ENCODE peak calls at places on chromosomes 13 and 19, in seven cellular contexts. I, P, N, D, F, U and X are unnamed samples.

GRCh38 chr19:8569066-8569761 is 8.0 kb downstream of the MYO1F start:
- DNase-seq in F (peak), D (no peak), P (peak), U (peak), I (peak), N (peak), X (no peak)

GRCh38 chr19:10328558-10329429 is 4.5 kb downstream of the RAVER1 start:
- DNase-seq in I (no peak), U (no peak), P (no peak), N (no peak), F (no peak), D (no peak), X (no peak)

GRCh38 chr19:47756953-47757608 is 11.7 kb downstream of the NOP53 start:
- DNase-seq in N (no peak), F (no peak), I (no peak), U (no peak), D (no peak), P (no peak), X (no peak)

GRCh38 chr19:4878491-4878968 is 11.1 kb upstream of the PLIN3 start:
- DNase-seq in U (no peak), I (no peak), D (no peak), N (no peak), P (no peak), F (no peak), X (peak)

GRCh38 chr13:93635687-93636086 is 409.1 kb downstream of the GPC6 start:
- DNase-seq in U (peak), P (peak), N (peak), F (peak), D (no peak), I (no peak), X (no peak)

GRCh38 chr19:47005873-47006272 is 13.8 kb upstream of the NPAS1 start:
- DNase-seq in P (no peak), F (no peak), D (no peak), I (no peak), N (no peak), U (no peak), X (peak)

GRCh38 chr13:109274188-109274821 is 512.1 kb downstream of the IRS2 start:
- DNase-seq in I (no peak), D (no peak), P (peak), F (peak), N (peak), U (peak), X (no peak)

GRCh38 chr13:35592457-35592856 is 116.0 kb upstream of the MAB21L1 start:
- DNase-seq in F (no peak), N (no peak), D (no peak), U (no peak), P (no peak), I (no peak), X (no peak)

GRCh38 chr19:4633140-4633967 is 6.0 kb upstream of the TNFAIP8L1 start:
- DNase-seq in U (peak), I (no peak), F (peak), P (peak), N (peak), D (no peak), X (peak)

GRCh38 chr13:42985312-42986175 is 6.5 kb downstream of the EPSTI1 start:
- DNase-seq in N (peak), D (no peak), U (no peak), I (no peak), P (peak), F (no peak), X (no peak)

GRCh38 chr13:76874466-76874865 is 11.7 kb downstream of the KCTD12 start:
- DNase-seq in P (no peak), D (no peak), U (no peak), I (no peak), N (no peak), F (no peak), X (no peak)

GRCh38 chr13:33606692-33607091 is 211.3 kb upstream of the RFC3 start:
- DNase-seq in F (peak), U (no peak), P (no peak), D (no peak), I (no peak), N (peak), X (no peak)

GRCh38 chr19:57566396-57567256 is 7.0 kb upstream of the ZNF550 start:
- DNase-seq in F (peak), I (no peak), D (no peak), P (peak), U (peak), N (peak), X (peak)

GRCh38 chr13:99196466-99197256 is 4.0 kb upstream of the UBAC2 start:
- DNase-seq in U (no peak), P (no peak), D (no peak), I (no peak), F (peak), N (no peak), X (peak)
- TF ChIP-seq CTCF in U (no peak), P (peak), D (no peak), I (peak), F (peak), N (no peak), X (peak)

GRCh38 chr13:108176685-108177274 is 38.6 kb downstream of the LIG4 start:
- DNase-seq in F (peak), N (peak), I (peak), P (no peak), D (no peak), U (no peak), X (peak)
- TF ChIP-seq CTCF in F (peak), N (peak), I (peak), P (peak), D (no peak), U (peak), X (peak)

GRCh38 chr13:74573654-74574053 is 439.4 kb upstream of the KLF12 start:
- DNase-seq in F (no peak), P (no peak), I (no peak), D (peak), N (no peak), U (no peak), X (no peak)
- TF ChIP-seq CTCF in F (peak), P (no peak), I (no peak), D (no peak), N (peak), U (peak), X (peak)

GRCh38 chr19:34676697-34677385 is at the start of gene SCGB2B2:
- DNase-seq in D (no peak), I (peak), F (no peak), U (no peak), N (no peak), P (no peak), X (peak)
- TF ChIP-seq CTCF in D (peak), I (no peak), F (no peak), U (no peak), N (no peak), P (no peak), X (no peak)

GRCh38 chr13:52845334-52845761 is 3.1 kb downstream of the PCDH8 start:
- DNase-seq in I (no peak), U (no peak), D (no peak), N (no peak), F (no peak), P (no peak), X (no peak)
- TF ChIP-seq CTCF in I (no peak), U (no peak), D (no peak), N (no peak), F (no peak), P (no peak), X (peak)

DNA sequence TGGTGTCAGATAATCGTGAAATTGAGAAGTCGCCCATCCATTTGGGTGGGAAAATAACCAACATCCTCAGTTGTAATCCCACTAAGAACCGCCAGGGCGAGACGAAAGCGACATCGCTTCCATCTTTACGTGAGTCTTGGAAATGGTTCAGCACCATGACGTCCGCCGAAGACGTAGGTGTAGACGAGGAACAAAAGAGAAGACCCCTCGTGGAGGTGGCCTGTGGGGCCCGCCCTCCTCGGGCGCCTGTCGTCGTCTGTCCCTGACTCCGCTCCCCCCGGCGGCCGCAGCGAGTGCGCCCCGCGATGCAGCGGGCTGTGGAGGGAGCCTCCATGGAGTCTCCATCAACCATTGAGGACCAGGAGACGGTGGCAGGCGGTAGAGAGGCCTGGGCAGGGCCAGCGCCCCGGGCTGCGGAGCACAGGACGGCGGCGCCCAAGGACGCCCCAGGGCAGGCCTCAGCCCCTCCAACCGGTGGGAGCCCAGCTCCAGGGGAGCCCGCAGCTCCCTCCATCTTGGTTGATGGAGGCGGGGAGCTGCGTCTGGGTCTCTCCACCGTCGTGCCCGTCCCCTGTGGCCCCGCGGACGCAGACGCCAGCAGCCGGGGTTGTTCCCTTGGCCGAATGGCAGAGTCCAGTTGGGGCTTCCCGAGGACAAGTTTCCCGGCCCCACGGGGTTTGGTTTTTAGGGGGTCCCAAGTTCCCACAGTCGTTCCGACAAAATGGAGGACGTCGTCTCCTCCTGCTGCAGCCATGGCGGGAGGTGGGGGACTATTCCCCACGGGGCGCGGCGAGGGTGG is 1.0 kb upstream of the ZMYM2 start:
- DNase-seq in I (peak), D (peak), P (peak), U (peak), F (peak), N (peak), X (peak)
- TF ChIP-seq CTCF in I (peak), D (peak), P (peak), U (peak), F (peak), N (peak), X (peak)

GRCh38 chr13:110700186-110700585 is 5.7 kb downstream of the CARS2 start:
- DNase-seq in N (no peak), F (no peak), I (no peak), D (no peak), U (no peak), P (no peak), X (no peak)

GRCh38 chr13:110699148-110700145 is 6.5 kb downstream of the CARS2 start:
- DNase-seq in D (no peak), P (no peak), F (no peak), U (no peak), I (no peak), N (no peak), X (no peak)

GRCh38 chr13:110696776-110697175 is 9.1 kb downstream of the CARS2 start:
- DNase-seq in F (no peak), D (peak), U (no peak), I (no peak), N (no peak), P (no peak), X (no peak)

GRCh38 chr13:110698689-110699088 is 7.2 kb downstream of the CARS2 start:
- DNase-seq in N (no peak), I (no peak), D (no peak), U (no peak), P (no peak), F (no peak), X (peak)

DNA sequence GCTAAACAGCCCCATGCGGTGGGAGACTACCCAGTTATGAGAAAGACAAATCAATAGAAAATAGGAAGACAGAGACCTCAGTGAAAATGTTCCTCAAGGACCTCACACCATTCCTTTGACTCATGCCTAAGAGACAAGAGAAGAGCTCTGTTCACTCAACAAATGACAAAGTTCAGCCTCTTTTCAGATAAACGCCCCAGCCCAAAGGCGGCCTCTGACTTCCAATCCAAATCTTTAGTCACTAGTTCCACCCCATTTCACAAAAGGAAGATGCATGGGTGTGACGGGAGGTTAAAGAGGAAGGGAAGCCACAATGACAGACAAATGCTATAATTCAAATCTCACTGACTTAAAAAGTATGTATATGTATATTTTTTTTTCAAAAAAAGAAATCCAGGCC is 8.1 kb downstream of the CARS2 start:
- DNase-seq in U (no peak), I (no peak), F (no peak), D (no peak), N (no peak), P (no peak), X (no peak)
- TF ChIP-seq CTCF in U (no peak), I (no peak), F (no peak), D (no peak), N (no peak), P (no peak), X (no peak)

DNA sequence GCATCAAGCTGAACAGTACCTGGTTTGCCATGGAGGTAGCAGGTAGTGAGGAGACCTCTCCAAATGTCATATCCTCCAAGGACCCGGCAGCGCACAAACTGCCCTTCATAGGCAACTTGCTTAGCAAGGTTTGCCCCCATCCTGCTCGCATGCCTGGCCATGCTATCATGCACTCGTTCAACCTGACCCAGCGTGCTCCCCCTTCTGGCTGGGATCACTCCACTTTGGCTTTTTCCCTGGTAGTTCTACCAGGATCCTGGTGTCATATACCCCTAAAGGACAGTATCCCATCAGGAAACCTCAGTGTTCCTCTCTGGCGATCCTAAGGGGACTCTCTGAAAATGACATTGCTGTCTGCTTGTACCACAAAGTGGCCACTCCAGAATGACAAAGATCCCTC is 38.6 kb upstream of the ZNF30 start:
- DNase-seq in D (no peak), I (no peak), U (no peak), F (no peak), N (no peak), P (no peak), X (no peak)
- TF ChIP-seq CTCF in D (no peak), I (no peak), U (no peak), F (no peak), N (no peak), P (no peak), X (no peak)

GRCh38 chr19:51938936-51939335 is 11.7 kb downstream of the ZNF613 start:
- DNase-seq in D (no peak), F (no peak), N (no peak), I (no peak), P (no peak), U (no peak), X (no peak)
- TF ChIP-seq CTCF in D (no peak), F (no peak), N (no peak), I (no peak), P (no peak), U (no peak), X (no peak)

DNA sequence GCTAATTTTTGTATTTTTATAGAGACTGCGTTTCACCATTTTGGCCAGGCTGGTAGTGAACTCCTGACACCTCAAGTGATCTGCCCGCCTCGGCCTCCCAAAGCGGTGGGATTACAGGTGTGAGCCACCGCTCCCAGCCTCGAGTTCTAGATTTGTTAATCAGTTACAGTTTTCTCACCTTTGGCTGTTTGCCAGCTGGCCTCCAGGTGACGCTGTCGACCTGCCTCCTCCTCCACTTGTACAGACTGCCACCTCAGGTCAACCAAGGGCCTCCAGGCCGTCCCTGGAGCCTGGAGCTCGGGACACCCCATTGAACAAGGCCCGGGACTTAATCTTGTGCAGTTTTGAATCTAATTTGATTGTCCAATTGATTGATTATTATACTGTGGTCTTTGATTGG is 45.5 kb downstream of the IER2 start:
- DNase-seq in U (no peak), F (no peak), D (no peak), P (no peak), I (peak), N (no peak), X (peak)
- TF ChIP-seq CTCF in U (no peak), F (peak), D (no peak), P (no peak), I (peak), N (no peak), X (peak)